ENCODE peak calls at places on chromosomes 1 and 21, in four cellular contexts. V, C, Z and N are unnamed samples.

GRCh38 chr1:234062166-234062565 is 157.7 kb downstream of the SLC35F3 start:
- DNase-seq in C (no peak), V (no peak), Z (no peak), N (no peak)

GRCh38 chr1:41359211-41360073 is 1.8 kb upstream of the FOXO6 start:
- DNase-seq in V (no peak), Z (no peak), C (no peak), N (no peak)

GRCh38 chr1:197675475-197676324 is 99.6 kb downstream of the DENND1B start:
- DNase-seq in C (peak), V (no peak), Z (no peak), N (no peak)

GRCh38 chr1:19798486-19799232 is 1.1 kb downstream of the TMCO4 start:
- DNase-seq in C (no peak), Z (no peak), V (no peak), N (no peak)

GRCh38 chr1:206744683-206745082 is 25.9 kb upstream of the IL19 start:
- DNase-seq in Z (no peak), V (no peak), C (no peak), N (no peak)

GRCh38 chr1:169890761-169891538 is 2.7 kb downstream of the SCYL3 start:
- DNase-seq in C (no peak), Z (no peak), V (no peak), N (no peak)

GRCh38 chr1:34746785-34747637 is 7.8 kb upstream of the GJB5 start:
- DNase-seq in V (no peak), C (no peak), Z (no peak), N (no peak)

GRCh38 chr1:79575424-79575823 is 568.9 kb upstream of the ADGRL4 start:
- DNase-seq in V (no peak), Z (no peak), C (no peak), N (no peak)

GRCh38 chr1:48674641-48675040 is 102.0 kb downstream of the BEND5 start:
- DNase-seq in Z (no peak), V (peak), C (no peak), N (no peak)

GRCh38 chr21:36454706-36455105 is 25.2 kb downstream of the CLDN14 start:
- DNase-seq in Z (no peak), V (no peak), C (no peak), N (no peak)

GRCh38 chr1:53563609-53564008 is 104.4 kb downstream of the DMRTB1 start:
- DNase-seq in Z (no peak), C (no peak), V (no peak), N (no peak)
- TF ChIP-seq TEAD4 in Z (no peak), C (no peak), V (no peak), N (no peak)

GRCh38 chr1:57421366-57421765 is 2.5 kb downstream of the DAB1 start:
- DNase-seq in Z (no peak), C (no peak), V (no peak), N (no peak)

GRCh38 chr1:57422271-57423134 is 1.4 kb downstream of the DAB1 start:
- DNase-seq in V (peak), Z (no peak), C (no peak), N (peak)

GRCh38 chr1:57423135-57424131 is at the start of gene DAB1:
- DNase-seq in Z (no peak), C (no peak), V (peak), N (peak)

GRCh38 chr1:57424231-57425027 is 569 bp upstream of the DAB1 start:
- DNase-seq in C (peak), V (peak), Z (no peak), N (peak)
- TF ChIP-seq TEAD4 in C (no peak), V (no peak), Z (peak), N (no peak)

DNA sequence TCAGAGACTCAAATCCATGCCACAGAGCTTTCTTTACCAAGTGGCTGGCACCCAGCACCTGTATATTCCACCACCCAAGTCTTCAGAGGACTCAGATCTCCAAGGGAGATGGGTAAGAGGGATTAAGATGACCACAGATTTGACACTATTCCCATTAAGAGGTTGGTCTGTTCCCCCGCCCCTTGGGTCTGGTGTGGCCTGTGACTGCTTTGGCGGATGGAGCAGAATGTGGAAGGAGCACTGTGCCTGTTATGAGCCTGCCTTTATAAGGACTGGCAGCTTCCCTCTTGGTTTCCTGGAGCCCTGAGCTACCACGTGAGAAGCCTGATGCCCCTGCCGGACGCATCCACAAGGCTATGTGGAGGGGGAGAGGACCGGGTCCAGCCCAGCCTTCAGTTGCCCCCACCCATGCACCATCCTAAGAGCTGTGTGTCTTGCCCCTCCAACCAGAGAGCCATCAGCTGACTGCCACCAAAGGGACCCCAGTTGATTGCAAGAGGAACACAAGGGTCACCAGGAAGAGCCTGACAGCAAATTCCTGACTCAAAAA is 81.6 kb downstream of the GLIS1 start:
- DNase-seq in V (no peak), C (no peak), Z (no peak), N (no peak)
- TF ChIP-seq TEAD4 in V (no peak), C (no peak), Z (no peak), N (no peak)

GRCh38 chr1:37394574-37395464 is 79.6 kb upstream of the ZC3H12A start:
- DNase-seq in Z (peak), C (no peak), V (peak), N (peak)
- TF ChIP-seq TEAD4 in Z (no peak), C (no peak), V (no peak), N (no peak)

GRCh38 chr1:65830306-65830705 is 37.6 kb downstream of the PDE4B start:
- DNase-seq in Z (no peak), C (no peak), V (no peak), N (no peak)

GRCh38 chr1:65827346-65827745 is 34.7 kb downstream of the PDE4B start:
- DNase-seq in V (no peak), C (no peak), Z (no peak), N (no peak)

GRCh38 chr1:65836686-65837085 is 44.0 kb downstream of the PDE4B start:
- DNase-seq in C (no peak), Z (no peak), V (no peak), N (no peak)

DNA sequence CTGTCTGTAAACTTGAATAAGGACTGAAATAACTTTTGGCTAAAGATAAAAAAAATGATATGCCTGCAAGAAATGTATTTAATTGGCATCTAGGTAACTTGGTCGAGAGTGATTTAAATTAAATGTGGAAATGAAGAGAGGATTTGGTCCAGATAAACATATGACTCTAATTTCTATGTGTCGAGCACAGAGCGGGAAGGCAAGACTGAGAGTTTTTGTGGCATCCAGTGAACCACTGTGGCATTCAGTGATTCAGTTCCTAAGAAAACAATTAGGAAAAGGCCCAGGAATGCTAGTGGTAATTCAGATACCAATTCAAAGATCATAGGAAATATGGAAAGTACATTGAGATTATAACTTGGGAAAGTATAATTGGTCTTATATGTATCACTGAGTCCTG is 39.6 kb downstream of the PDE4B start:
- DNase-seq in V (no peak), Z (no peak), C (no peak), N (no peak)
- TF ChIP-seq TEAD4 in V (no peak), Z (no peak), C (no peak), N (no peak)

GRCh38 chr1:236064674-236065508 is at the start of gene NID1:
- DNase-seq in C (no peak), V (peak), Z (peak), N (peak)
- TF ChIP-seq TEAD4 in C (no peak), V (no peak), Z (no peak), N (no peak)

GRCh38 chr1:66557157-66557556 is 23.2 kb downstream of the SGIP1 start:
- DNase-seq in C (no peak), V (no peak), Z (no peak), N (no peak)
- TF ChIP-seq TEAD4 in C (no peak), V (peak), Z (no peak), N (no peak)

GRCh38 chr1:231594749-231595148 is 31.8 kb upstream of the DISC1 start:
- DNase-seq in Z (no peak), V (no peak), C (no peak), N (no peak)
- TF ChIP-seq TEAD4 in Z (no peak), V (no peak), C (no peak), N (no peak)